ENCODE peak calls at places on chromosomes 11 and 22, in nine cellular contexts. S is breast epithelium, D is Calu3, B is cardiac fibroblast, I is hepatocyte, R is NB4, L is cardiac muscle cell, U is SK-N-SH, J is progenitor cell of endocrine pancreas. F is an unnamed sample.

GRCh38 chr22:29457730-29458129 is 19.3 kb downstream of the RFPL1 start:
- DNase-seq in S (no peak), D (peak), B (peak), I (peak), R (peak), L (peak), U (peak), J (no peak), F (no peak)

GRCh38 chr11:86629070-86629706 is 43.2 kb downstream of the ME3 start:
- DNase-seq in S (no peak), D (no peak), B (peak), I (no peak), R (no peak), L (no peak), U (no peak), J (no peak), F (no peak)

GRCh38 chr11:776459-777287 is 614 bp downstream of the GATD1 start:
- DNase-seq in S (no peak), D (peak), B (peak), I (peak), R (peak), L (peak), U (peak), J (peak), F (no peak)

GRCh38 chr11:114340311-114341131 is 44.3 kb downstream of the NNMT start:
- DNase-seq in S (no peak), D (no peak), B (peak), I (peak), R (peak), L (peak), U (peak), J (no peak), F (no peak)

GRCh38 chr11:114036156-114036811 is 23.2 kb upstream of the ZBTB16 start:
- DNase-seq in S (peak), D (peak), B (peak), I (peak), R (peak), L (peak), U (peak), J (peak), F (peak)

GRCh38 chr11:93736129-93736528 is 5.2 kb downstream of the TAF1D start:
- DNase-seq in S (no peak), D (no peak), B (no peak), I (no peak), R (no peak), L (no peak), U (no peak), J (no peak), F (no peak)

GRCh38 chr22:24244144-24244787 is 616 bp downstream of the GGT5 start:
- DNase-seq in S (peak), D (no peak), B (peak), I (no peak), R (peak), L (no peak), U (peak), J (no peak), F (no peak)

GRCh38 chr11:40228671-40229070 is 1230.8 kb downstream of the LRRC4C start:
- DNase-seq in S (no peak), D (no peak), B (no peak), I (no peak), R (no peak), L (no peak), U (no peak), J (no peak), F (no peak)

GRCh38 chr11:3700910-3701309 is 29.7 kb upstream of the CHRNA10 start:
- DNase-seq in S (no peak), D (no peak), B (no peak), I (no peak), R (no peak), L (no peak), U (no peak), J (no peak), F (no peak)

GRCh38 chr11:130383363-130384168 is 44.8 kb downstream of the ADAMTS8 start:
- DNase-seq in S (no peak), D (peak), B (peak), I (peak), R (peak), L (peak), U (no peak), J (no peak), F (no peak)

GRCh38 chr11:108914981-108915380 is 250.1 kb downstream of the DDX10 start:
- DNase-seq in S (no peak), D (no peak), B (peak), I (no peak), R (no peak), L (no peak), U (no peak), J (no peak), F (no peak)

GRCh38 chr22:24107668-24108067 is 73.6 kb upstream of the SUSD2 start:
- DNase-seq in S (peak), D (no peak), B (peak), I (no peak), R (no peak), L (no peak), U (no peak), J (no peak), F (no peak)

GRCh38 chr22:44444341-44445306 is 53.4 kb downstream of the RTL6 start:
- DNase-seq in S (no peak), D (no peak), B (no peak), I (no peak), R (peak), L (no peak), U (peak), J (no peak), F (no peak)

GRCh38 chr11:69125861-69126260 is 29.9 kb upstream of the SMIM38 start:
- DNase-seq in S (no peak), D (no peak), B (no peak), I (no peak), R (no peak), L (no peak), U (no peak), J (no peak), F (no peak)

GRCh38 chr11:73323464-73323863 is 15.4 kb downstream of the ARHGEF17 start:
- DNase-seq in S (no peak), D (no peak), B (peak), I (peak), R (no peak), L (peak), U (peak), J (no peak), F (no peak)

GRCh38 chr11:6630632-6631291 is 11.5 kb upstream of the TPP1 start:
- DNase-seq in S (no peak), D (no peak), B (no peak), I (no peak), R (no peak), L (no peak), U (no peak), J (no peak), F (no peak)

GRCh38 chr11:62402226-62402625 is 16.6 kb upstream of the SCGB1A1 start:
- DNase-seq in S (peak), D (no peak), B (no peak), I (no peak), R (no peak), L (no peak), U (no peak), J (no peak), F (no peak)

GRCh38 chr22:48499456-48500425 is 1327.9 kb downstream of the BRD1 start:
- DNase-seq in S (no peak), D (no peak), B (no peak), I (no peak), R (no peak), L (no peak), U (no peak), J (no peak), F (no peak)

GRCh38 chr11:88651556-88651955 is 314.0 kb upstream of the CTSC start:
- DNase-seq in S (no peak), D (no peak), B (peak), I (no peak), R (no peak), L (no peak), U (no peak), J (no peak), F (no peak)

GRCh38 chr11:88280673-88281316 is 56.7 kb downstream of the CTSC start:
- DNase-seq in S (no peak), D (no peak), B (peak), I (no peak), R (no peak), L (no peak), U (no peak), J (no peak), F (no peak)

GRCh38 chr11:59614277-59615131 is 1.1 kb downstream of the OSBP start:
- DNase-seq in S (no peak), D (no peak), B (peak), I (peak), R (peak), L (no peak), U (no peak), J (no peak), F (no peak)

GRCh38 chr11:2342981-2343380 is 34.1 kb upstream of the CD81 start:
- DNase-seq in S (peak), D (no peak), B (no peak), I (no peak), R (no peak), L (no peak), U (no peak), J (no peak), F (no peak)

GRCh38 chr22:49765091-49765771 is 62.4 kb downstream of the BRD1 start:
- DNase-seq in S (no peak), D (no peak), B (no peak), I (no peak), R (no peak), L (no peak), U (peak), J (peak), F (no peak)

GRCh38 chr22:27242111-27242436 is 559.5 kb downstream of the MN1 start:
- DNase-seq in S (no peak), D (no peak), B (peak), I (no peak), R (no peak), L (no peak), U (no peak), J (no peak), F (no peak)

GRCh38 chr22:41330169-41330568 is 28.8 kb downstream of the ZC3H7B start:
- DNase-seq in S (no peak), D (no peak), B (no peak), I (no peak), R (no peak), L (no peak), U (no peak), J (no peak), F (no peak)

GRCh38 chr22:37186228-37186996 is 1.6 kb downstream of the C1QTNF6 start:
- DNase-seq in S (no peak), D (peak), B (peak), I (no peak), R (peak), L (peak), U (peak), J (no peak), F (no peak)

GRCh38 chr22:33909075-33909458 is 11.2 kb downstream of the LARGE1 start:
- DNase-seq in S (no peak), D (no peak), B (peak), I (peak), R (no peak), L (no peak), U (no peak), J (no peak), F (no peak)

GRCh38 chr11:110979696-110980095 is 265.8 kb upstream of the POU2AF2 start:
- DNase-seq in S (no peak), D (no peak), B (no peak), I (no peak), R (no peak), L (no peak), U (no peak), J (no peak), F (no peak)

GRCh38 chr11:55457641-55458040 is 89.9 kb downstream of the OR4A15 start:
- DNase-seq in S (no peak), D (no peak), B (no peak), I (no peak), R (no peak), L (no peak), U (no peak), J (no peak), F (no peak)

DNA sequence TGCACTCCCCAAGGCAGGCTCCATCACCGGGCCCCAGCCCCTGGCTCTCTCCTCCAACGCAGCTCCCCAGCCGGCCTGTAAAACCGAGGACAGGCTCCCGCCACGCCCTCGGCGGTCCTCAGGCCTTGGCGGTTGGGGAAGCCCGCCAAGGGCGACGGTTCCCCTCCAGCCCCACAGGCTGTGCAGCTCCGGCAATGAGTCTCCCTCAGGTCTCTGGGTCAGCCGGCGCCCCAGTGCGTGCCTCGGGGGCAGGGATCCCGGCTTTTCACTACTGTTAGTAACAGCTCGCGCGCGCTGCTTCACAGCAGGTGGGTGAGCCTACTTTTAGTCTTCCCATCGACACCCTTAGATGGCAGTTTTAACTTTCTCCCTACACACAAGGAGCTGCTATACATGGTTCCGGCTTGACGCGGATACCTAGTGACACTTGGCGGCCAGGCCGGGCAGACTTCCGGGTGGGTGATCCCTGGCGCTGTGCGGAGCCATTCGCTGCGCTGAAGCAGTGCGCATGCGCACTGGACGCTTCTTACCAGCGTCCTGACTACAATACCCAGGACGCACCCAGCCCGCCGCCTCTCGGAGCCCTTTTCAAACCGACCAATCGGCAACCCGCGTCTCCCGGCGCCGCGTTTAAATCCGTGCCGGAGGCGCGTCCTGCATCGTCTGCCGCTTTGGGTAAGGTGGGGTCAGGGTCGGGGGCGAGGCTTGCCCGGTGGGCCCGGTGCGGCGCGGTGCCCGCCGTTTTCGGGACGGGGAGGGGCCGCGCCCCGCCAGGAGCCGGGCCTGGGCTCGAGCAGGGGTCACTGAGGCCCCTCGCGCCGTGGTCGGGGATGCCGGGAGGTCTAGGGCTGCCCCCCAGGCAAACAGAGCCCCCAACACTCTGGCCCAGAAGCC is at the start of gene GTSE1:
- DNase-seq in S (peak), D (peak), B (peak), I (peak), R (peak), L (peak), U (peak), J (peak), F (peak)
- TF ChIP-seq CTCF in S (no peak), D (no peak), B (no peak), I (peak), R (no peak), L (peak), U (peak), J (no peak), F (peak)

GRCh38 chr11:118658372-118659313 is 20.8 kb downstream of the TREH start:
- DNase-seq in S (no peak), D (peak), B (no peak), I (no peak), R (peak), L (no peak), U (no peak), J (no peak), F (no peak)
- TF ChIP-seq CTCF in S (no peak), D (no peak), B (peak), I (no peak), R (no peak), L (peak), U (peak), J (no peak), F (no peak)

GRCh38 chr11:125200441-125200840 is 35.9 kb downstream of the PKNOX2 start:
- DNase-seq in S (no peak), D (no peak), B (no peak), I (no peak), R (no peak), L (no peak), U (no peak), J (no peak), F (no peak)

GRCh38 chr11:125202977-125203376 is 38.4 kb downstream of the PKNOX2 start:
- DNase-seq in S (no peak), D (no peak), B (no peak), I (no peak), R (no peak), L (no peak), U (no peak), J (no peak), F (no peak)

GRCh38 chr11:125199915-125200314 is 35.4 kb downstream of the PKNOX2 start:
- DNase-seq in S (no peak), D (no peak), B (no peak), I (no peak), R (no peak), L (no peak), U (no peak), J (no peak), F (no peak)

GRCh38 chr11:125202362-125202880 is 37.9 kb downstream of the PKNOX2 start:
- DNase-seq in S (no peak), D (no peak), B (no peak), I (no peak), R (no peak), L (peak), U (peak), J (no peak), F (no peak)

GRCh38 chr11:125201525-125202121 is 37.1 kb downstream of the PKNOX2 start:
- DNase-seq in S (no peak), D (peak), B (peak), I (peak), R (no peak), L (no peak), U (no peak), J (no peak), F (no peak)
- TF ChIP-seq CTCF in S (no peak), D (no peak), B (no peak), I (no peak), R (no peak), L (no peak), U (no peak), J (no peak), F (no peak)

GRCh38 chr11:11422291-11423128 is 69.5 kb upstream of the CSNK2A3 start:
- DNase-seq in S (no peak), D (no peak), B (no peak), I (no peak), R (no peak), L (no peak), U (no peak), J (no peak), F (no peak)

GRCh38 chr11:11425806-11426205 is 72.8 kb upstream of the CSNK2A3 start:
- DNase-seq in S (no peak), D (no peak), B (no peak), I (no peak), R (no peak), L (no peak), U (no peak), J (no peak), F (no peak)

GRCh38 chr11:11427185-11427944 is 74.3 kb upstream of the CSNK2A3 start:
- DNase-seq in S (no peak), D (no peak), B (no peak), I (no peak), R (no peak), L (peak), U (no peak), J (no peak), F (no peak)

GRCh38 chr11:11426226-11426915 is 73.3 kb upstream of the CSNK2A3 start:
- DNase-seq in S (no peak), D (no peak), B (no peak), I (no peak), R (no peak), L (no peak), U (no peak), J (no peak), F (no peak)

GRCh38 chr11:11424696-11425095 is 71.6 kb upstream of the CSNK2A3 start:
- DNase-seq in S (no peak), D (no peak), B (no peak), I (no peak), R (no peak), L (no peak), U (no peak), J (no peak), F (no peak)
- TF ChIP-seq CTCF in S (no peak), D (no peak), B (no peak), I (no peak), R (no peak), L (no peak), U (no peak), J (no peak), F (no peak)

GRCh38 chr11:65471410-65471762 is 27.5 kb upstream of the MALAT1 start:
- DNase-seq in S (no peak), D (peak), B (peak), I (peak), R (peak), L (peak), U (peak), J (peak), F (no peak)
- TF ChIP-seq CTCF in S (peak), D (no peak), B (peak), I (peak), R (peak), L (peak), U (peak), J (peak), F (peak)

GRCh38 chr11:132717824-132718223 is 814.5 kb downstream of the OPCML start:
- DNase-seq in S (no peak), D (no peak), B (no peak), I (no peak), R (no peak), L (no peak), U (no peak), J (no peak), F (no peak)

GRCh38 chr11:132716037-132716436 is 816.3 kb downstream of the OPCML start:
- DNase-seq in S (no peak), D (no peak), B (no peak), I (no peak), R (no peak), L (no peak), U (no peak), J (no peak), F (no peak)

GRCh38 chr11:132719684-132720083 is 812.6 kb downstream of the OPCML start:
- DNase-seq in S (no peak), D (no peak), B (no peak), I (no peak), R (no peak), L (no peak), U (no peak), J (no peak), F (no peak)

GRCh38 chr11:132721526-132721925 is 810.8 kb downstream of the OPCML start:
- DNase-seq in S (no peak), D (no peak), B (no peak), I (no peak), R (no peak), L (no peak), U (no peak), J (no peak), F (no peak)

GRCh38 chr11:132718711-132719641 is 813.3 kb downstream of the OPCML start:
- DNase-seq in S (no peak), D (no peak), B (peak), I (no peak), R (peak), L (no peak), U (no peak), J (no peak), F (no peak)
- TF ChIP-seq CTCF in S (no peak), D (no peak), B (no peak), I (no peak), R (no peak), L (no peak), U (no peak), J (no peak), F (no peak)

F was measured in osteocyte.